ENCODE peak calls at places on chromosome 21, in four cellular contexts. S, I, L and K are unnamed samples.

GRCh38 chr21:41612674-41613250 is 104.8 kb upstream of the TMPRSS2 start:
- DNase-seq in S (no peak), I (peak), L (peak), K (no peak)

GRCh38 chr21:16196521-16197208 is 466.9 kb downstream of the USP25 start:
- DNase-seq in S (no peak), I (no peak), L (no peak), K (no peak)

GRCh38 chr21:31162827-31163226 is 124.6 kb upstream of the KRTAP19-8 start:
- DNase-seq in S (no peak), I (no peak), L (no peak), K (no peak)

GRCh38 chr21:14492890-14493289 is 53.2 kb downstream of the SAMSN1 start:
- DNase-seq in S (no peak), I (no peak), L (no peak), K (no peak)

GRCh38 chr21:18908641-18909040 is 505.1 kb upstream of the TMPRSS15 start:
- DNase-seq in S (no peak), I (no peak), L (no peak), K (no peak)

GRCh38 chr21:35473496-35473895 is 424.4 kb upstream of the RUNX1 start:
- DNase-seq in S (no peak), I (no peak), L (no peak), K (no peak)

GRCh38 chr21:42317826-42318746 is 2.9 kb upstream of the TFF3 start:
- DNase-seq in S (no peak), I (no peak), L (no peak), K (no peak)

GRCh38 chr21:28393279-28393678 is 599.4 kb downstream of the LTN1 start:
- DNase-seq in S (no peak), I (no peak), L (peak), K (no peak)

GRCh38 chr21:14581902-14582457 is 35.9 kb upstream of the SAMSN1 start:
- DNase-seq in S (no peak), I (no peak), L (no peak), K (no peak)

GRCh38 chr21:43785134-43785533 is 4.2 kb upstream of the RRP1 start:
- DNase-seq in S (no peak), I (no peak), L (no peak), K (no peak)

GRCh38 chr21:43787180-43787533 is 2.2 kb upstream of the RRP1 start:
- DNase-seq in S (no peak), I (no peak), L (no peak), K (no peak)

GRCh38 chr21:43779660-43780059 is 3.6 kb upstream of the CSTB start:
- DNase-seq in S (no peak), I (no peak), L (no peak), K (no peak)

GRCh38 chr21:43786423-43787179 is 2.8 kb upstream of the RRP1 start:
- DNase-seq in S (no peak), I (no peak), L (no peak), K (no peak)

DNA sequence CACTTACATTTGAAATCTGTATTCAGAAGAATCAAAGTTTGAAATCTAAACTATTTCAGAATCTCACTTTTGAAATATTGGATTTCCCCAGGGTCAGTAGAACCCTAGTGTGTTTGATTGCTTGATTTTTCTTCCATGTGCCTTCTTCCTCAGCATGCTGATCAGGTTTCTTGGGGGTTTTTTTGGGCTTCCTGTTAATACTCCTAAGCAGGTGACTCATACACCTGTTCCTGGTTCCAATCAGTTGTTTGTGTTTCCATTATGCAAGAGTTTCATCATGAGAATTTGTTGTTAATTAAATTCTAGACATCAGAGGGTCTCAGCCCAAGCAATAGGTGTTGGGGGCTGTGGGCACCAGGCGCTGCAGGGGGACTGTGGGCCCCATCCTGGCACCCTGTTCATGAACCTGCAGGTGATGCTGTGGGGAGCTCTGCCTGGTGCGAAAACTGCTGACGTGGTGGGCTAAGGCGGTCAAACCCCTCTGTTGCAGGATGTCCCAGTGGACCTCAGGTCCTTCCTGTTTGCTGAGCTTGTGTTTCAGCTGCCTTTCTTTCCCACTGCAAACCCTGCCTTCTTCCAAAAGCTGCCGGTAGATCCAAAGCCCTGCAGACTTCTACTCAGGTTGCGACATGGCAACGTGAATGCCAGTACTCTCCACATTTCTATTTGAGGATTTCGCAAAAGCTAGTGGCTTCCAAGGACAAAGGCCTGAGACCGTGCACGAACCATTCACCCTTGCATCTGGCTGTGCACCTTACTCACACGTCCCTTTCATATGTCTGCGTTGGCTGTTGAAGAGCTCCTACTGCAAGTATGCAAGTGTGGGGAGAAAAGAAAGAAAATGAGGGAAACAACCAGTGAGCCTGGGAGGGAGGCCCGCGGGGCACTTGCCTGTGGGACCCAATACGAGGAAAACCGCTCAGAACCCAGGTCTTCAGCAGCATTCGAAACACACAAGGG is 6.4 kb upstream of the RRP1 start:
- DNase-seq in S (no peak), I (no peak), L (no peak), K (peak)
- TF ChIP-seq REST in S (no peak), I (no peak), L (no peak), K (no peak)

GRCh38 chr21:44338971-44339910 is at the start of gene CFAP410:
- DNase-seq in S (peak), I (peak), L (peak), K (peak)
- TF ChIP-seq REST in S (no peak), I (no peak), L (no peak), K (no peak)

GRCh38 chr21:40324389-40324788 is 457.2 kb downstream of the PCP4 start:
- DNase-seq in S (no peak), I (no peak), L (no peak), K (no peak)
- TF ChIP-seq REST in S (no peak), I (no peak), L (no peak), K (no peak)

GRCh38 chr21:46551636-46552241 is 53.1 kb downstream of the S100B start:
- DNase-seq in S (no peak), I (no peak), L (peak), K (no peak)

GRCh38 chr21:46554431-46555224 is 50.3 kb downstream of the S100B start:
- DNase-seq in S (no peak), I (no peak), L (no peak), K (no peak)

GRCh38 chr21:46553993-46554392 is 50.9 kb downstream of the S100B start:
- DNase-seq in S (no peak), I (no peak), L (no peak), K (no peak)

GRCh38 chr21:46552274-46552673 is 52.6 kb downstream of the S100B start:
- DNase-seq in S (no peak), I (no peak), L (no peak), K (no peak)

GRCh38 chr21:46552865-46553379 is 52.0 kb downstream of the S100B start:
- DNase-seq in S (no peak), I (no peak), L (no peak), K (no peak)
- TF ChIP-seq REST in S (no peak), I (no peak), L (no peak), K (no peak)

GRCh38 chr21:44804762-44805161 is 3.1 kb upstream of the UBE2G2 start:
- DNase-seq in S (no peak), I (no peak), L (no peak), K (no peak)
- TF ChIP-seq REST in S (no peak), I (no peak), L (no peak), K (no peak)

DNA sequence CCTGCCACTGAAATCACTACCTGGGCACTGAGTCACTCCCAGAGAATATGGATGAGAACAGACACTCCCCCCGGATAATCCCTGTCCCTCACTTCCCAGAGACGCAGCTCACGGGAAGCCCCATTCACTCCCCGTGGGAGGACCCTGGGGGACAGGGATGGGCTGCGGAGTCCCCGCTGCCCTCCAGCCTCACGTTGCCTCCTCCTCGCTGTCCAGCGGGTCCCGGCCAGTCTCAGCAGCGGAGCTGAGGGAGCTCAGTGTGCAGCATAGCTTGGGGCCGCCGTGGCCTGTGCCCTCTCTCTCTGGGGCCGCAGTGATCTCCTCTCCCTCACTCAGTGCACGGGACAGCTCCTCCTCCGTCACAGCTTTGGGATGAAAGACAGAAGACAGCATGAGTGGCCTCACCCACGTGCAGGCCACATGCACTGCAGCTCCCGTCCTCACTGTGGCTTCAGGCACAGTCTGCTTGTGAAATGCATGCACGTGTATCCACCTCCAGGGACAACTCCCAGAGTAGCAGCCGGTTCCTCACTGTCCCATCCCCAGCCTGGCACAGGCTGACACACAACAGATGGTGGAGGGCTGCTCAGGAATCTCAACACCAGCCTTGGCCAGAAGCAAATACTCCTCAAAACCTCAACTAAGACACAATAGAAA is 7.4 kb downstream of the CFAP410 start:
- DNase-seq in S (no peak), I (no peak), L (no peak), K (no peak)
- TF ChIP-seq REST in S (no peak), I (no peak), L (no peak), K (no peak)

DNA sequence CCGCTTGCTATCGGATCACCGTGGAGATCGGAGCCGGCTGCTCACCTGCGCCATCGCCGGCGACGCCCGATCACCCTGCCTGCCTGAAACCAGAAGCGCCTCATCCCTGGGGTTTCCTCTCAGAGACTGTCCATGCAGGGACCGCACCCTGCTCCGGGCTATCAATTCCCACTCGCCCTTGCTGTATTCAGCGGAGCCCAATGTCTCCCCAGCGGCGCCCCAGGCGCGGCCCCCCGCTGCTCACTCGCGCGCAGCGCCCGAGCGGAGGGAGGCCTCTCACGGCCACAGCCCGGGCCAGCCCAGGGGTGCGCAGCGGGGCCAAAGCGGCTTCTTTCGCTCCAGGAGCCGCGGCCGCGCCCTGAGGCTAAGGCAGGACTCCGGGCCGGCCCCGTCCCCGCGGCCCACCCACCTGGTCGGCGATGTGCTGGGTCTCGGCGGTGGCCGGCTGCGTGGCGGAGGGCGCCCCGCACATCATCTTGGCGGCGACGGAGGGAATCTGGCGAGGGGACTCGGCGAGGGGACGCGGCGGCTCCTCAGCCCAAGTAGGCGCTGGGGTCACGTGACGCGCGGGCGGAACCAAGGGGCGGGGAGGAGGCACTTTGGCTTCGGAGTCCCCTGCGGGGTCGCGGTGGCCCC is at the start of gene CSTB:
- DNase-seq in S (no peak), I (peak), L (peak), K (peak)
- TF ChIP-seq REST in S (no peak), I (no peak), L (no peak), K (no peak)

GRCh38 chr21:37593015-37593414 is 226.4 kb downstream of the DYRK1A start:
- DNase-seq in S (no peak), I (no peak), L (peak), K (no peak)
- TF ChIP-seq REST in S (no peak), I (no peak), L (no peak), K (no peak)

GRCh38 chr21:22278366-22278765 is 1280.2 kb downstream of the NCAM2 start:
- DNase-seq in S (no peak), I (no peak), L (peak), K (no peak)
- TF ChIP-seq REST in S (no peak), I (no peak), L (no peak), K (no peak)